ENCODE peak calls at places on chromosome 15, in eight cellular contexts. One of them, this sample, is unnamed.

GRCh38 chr15:67862771-67863441 is 23.1 kb upstream of the RNU6-1 start:
- DNase-seq in HCT116: no peak
- DNase-seq in spleen: no peak
- DNase-seq in left ventricle myocardium inferior: no peak
- DNase-seq in stomach: no peak
- DNase-seq in astrocyte: no peak
- DNase-seq in hepatocyte: no peak
- DNase-seq in AG04450: no peak
- DNase-seq in this sample: no peak

GRCh38 chr15:66922608-66923007 is 142.8 kb upstream of the SMAD3 start:
- DNase-seq in HCT116: no peak
- DNase-seq in spleen: no peak
- DNase-seq in left ventricle myocardium inferior: no peak
- DNase-seq in stomach: no peak
- DNase-seq in astrocyte: no peak
- DNase-seq in hepatocyte: no peak
- DNase-seq in AG04450: no peak
- DNase-seq in this sample: no peak

GRCh38 chr15:77889009-77889806 is 188.3 kb downstream of the TBC1D2B start:
- DNase-seq in HCT116: no peak
- DNase-seq in spleen: no peak
- DNase-seq in left ventricle myocardium inferior: no peak
- DNase-seq in stomach: no peak
- DNase-seq in astrocyte: no peak
- DNase-seq in hepatocyte: no peak
- DNase-seq in AG04450: no peak
- DNase-seq in this sample: peak

GRCh38 chr15:65146438-65146837 is 12.8 kb upstream of the PDCD7 start:
- DNase-seq in HCT116: no peak
- DNase-seq in spleen: no peak
- DNase-seq in left ventricle myocardium inferior: no peak
- DNase-seq in stomach: no peak
- DNase-seq in astrocyte: no peak
- DNase-seq in hepatocyte: no peak
- DNase-seq in AG04450: no peak
- DNase-seq in this sample: no peak

GRCh38 chr15:36899696-36900095 is 200.7 kb downstream of the MEIS2 start:
- DNase-seq in HCT116: no peak
- DNase-seq in spleen: no peak
- DNase-seq in left ventricle myocardium inferior: no peak
- DNase-seq in stomach: no peak
- DNase-seq in astrocyte: no peak
- DNase-seq in hepatocyte: no peak
- DNase-seq in AG04450: no peak
- DNase-seq in this sample: no peak

GRCh38 chr15:25770618-25771369 is 92.3 kb downstream of the ATP10A start:
- DNase-seq in HCT116: no peak
- DNase-seq in spleen: no peak
- DNase-seq in left ventricle myocardium inferior: no peak
- DNase-seq in stomach: no peak
- DNase-seq in astrocyte: no peak
- DNase-seq in hepatocyte: no peak
- DNase-seq in AG04450: no peak
- DNase-seq in this sample: no peak

GRCh38 chr15:39743611-39744010 is 39.0 kb downstream of the FSIP1 start:
- DNase-seq in HCT116: no peak
- DNase-seq in spleen: no peak
- DNase-seq in left ventricle myocardium inferior: no peak
- DNase-seq in stomach: no peak
- DNase-seq in astrocyte: no peak
- DNase-seq in hepatocyte: no peak
- DNase-seq in AG04450: no peak
- DNase-seq in this sample: no peak

GRCh38 chr15:66734961-66735908 is 33.2 kb downstream of the SMAD6 start:
- DNase-seq in HCT116: no peak
- DNase-seq in spleen: no peak
- DNase-seq in left ventricle myocardium inferior: no peak
- DNase-seq in stomach: no peak
- DNase-seq in astrocyte: no peak
- DNase-seq in hepatocyte: no peak
- DNase-seq in AG04450: no peak
- DNase-seq in this sample: no peak

GRCh38 chr15:95609096-95609495 is 721.4 kb upstream of the NR2F2 start:
- DNase-seq in HCT116: no peak
- DNase-seq in spleen: no peak
- DNase-seq in left ventricle myocardium inferior: no peak
- DNase-seq in stomach: no peak
- DNase-seq in astrocyte: no peak
- DNase-seq in hepatocyte: no peak
- DNase-seq in AG04450: no peak
- DNase-seq in this sample: no peak

GRCh38 chr15:57662802-57663201 is 43.7 kb upstream of the POLR2M start:
- DNase-seq in HCT116: no peak
- DNase-seq in spleen: no peak
- DNase-seq in left ventricle myocardium inferior: no peak
- DNase-seq in stomach: no peak
- DNase-seq in astrocyte: no peak
- DNase-seq in hepatocyte: no peak
- DNase-seq in AG04450: no peak
- DNase-seq in this sample: no peak

GRCh38 chr15:84982301-84982920 is 755 bp downstream of the PDE8A start:
- DNase-seq in HCT116: no peak
- DNase-seq in spleen: peak
- DNase-seq in left ventricle myocardium inferior: peak
- DNase-seq in stomach: peak
- DNase-seq in astrocyte: no peak
- DNase-seq in hepatocyte: peak
- DNase-seq in AG04450: no peak
- DNase-seq in this sample: peak

GRCh38 chr15:84985158-84985557 is 3.5 kb downstream of the PDE8A start:
- DNase-seq in HCT116: no peak
- DNase-seq in spleen: no peak
- DNase-seq in left ventricle myocardium inferior: no peak
- DNase-seq in stomach: no peak
- DNase-seq in astrocyte: no peak
- DNase-seq in hepatocyte: no peak
- DNase-seq in AG04450: no peak
- DNase-seq in this sample: no peak

GRCh38 chr15:84981711-84982300 is at the start of gene PDE8A:
- DNase-seq in HCT116: no peak
- DNase-seq in spleen: no peak
- DNase-seq in left ventricle myocardium inferior: peak
- DNase-seq in stomach: peak
- DNase-seq in astrocyte: peak
- DNase-seq in hepatocyte: peak
- DNase-seq in AG04450: no peak
- DNase-seq in this sample: peak

GRCh38 chr15:84983299-84983698 is 1.6 kb downstream of the PDE8A start:
- DNase-seq in HCT116: no peak
- DNase-seq in spleen: no peak
- DNase-seq in left ventricle myocardium inferior: no peak
- DNase-seq in stomach: no peak
- DNase-seq in astrocyte: no peak
- DNase-seq in hepatocyte: no peak
- DNase-seq in AG04450: no peak
- DNase-seq in this sample: no peak

DNA sequence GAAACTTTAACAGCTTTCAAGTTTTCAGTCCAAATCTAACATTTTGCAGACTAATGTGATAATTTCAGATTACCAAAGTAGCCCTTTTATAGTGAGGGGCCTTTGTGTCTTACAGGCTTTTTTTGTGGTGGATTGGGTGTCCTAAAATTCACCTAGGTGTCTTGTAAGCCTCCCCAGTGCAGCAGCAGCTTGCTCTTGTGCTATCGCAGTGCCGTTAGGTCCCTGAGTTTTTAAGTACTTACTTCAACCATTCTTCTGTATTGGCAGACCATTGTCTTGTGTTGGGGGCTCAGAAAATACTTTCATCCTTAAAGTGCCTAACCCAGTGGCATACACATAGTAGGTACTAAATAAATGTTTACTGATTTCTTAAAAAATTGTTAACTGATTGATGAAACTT is 2.1 kb downstream of the PDE8A start:
- DNase-seq in HCT116: no peak
- DNase-seq in spleen: no peak
- DNase-seq in left ventricle myocardium inferior: no peak
- DNase-seq in stomach: no peak
- DNase-seq in astrocyte: no peak
- DNase-seq in hepatocyte: no peak
- DNase-seq in AG04450: no peak
- DNase-seq in this sample: no peak
- H3K27ac ChIP-seq in HCT116: no peak
- H3K27ac ChIP-seq in spleen: no peak
- H3K27ac ChIP-seq in left ventricle myocardium inferior: peak
- H3K27ac ChIP-seq in stomach: peak
- H3K27ac ChIP-seq in astrocyte: no peak
- H3K27ac ChIP-seq in hepatocyte: peak
- H3K27ac ChIP-seq in AG04450: no peak
- H3K27ac ChIP-seq in this sample: no peak

GRCh38 chr15:88981244-88982215 is 68.4 kb upstream of the MFGE8 start:
- DNase-seq in HCT116: no peak
- DNase-seq in spleen: no peak
- DNase-seq in left ventricle myocardium inferior: no peak
- DNase-seq in stomach: no peak
- DNase-seq in astrocyte: peak
- DNase-seq in hepatocyte: no peak
- DNase-seq in AG04450: no peak
- DNase-seq in this sample: peak
- H3K27ac ChIP-seq in HCT116: no peak
- H3K27ac ChIP-seq in spleen: no peak
- H3K27ac ChIP-seq in left ventricle myocardium inferior: peak
- H3K27ac ChIP-seq in stomach: no peak
- H3K27ac ChIP-seq in astrocyte: peak
- H3K27ac ChIP-seq in hepatocyte: peak
- H3K27ac ChIP-seq in AG04450: no peak
- H3K27ac ChIP-seq in this sample: peak

DNA sequence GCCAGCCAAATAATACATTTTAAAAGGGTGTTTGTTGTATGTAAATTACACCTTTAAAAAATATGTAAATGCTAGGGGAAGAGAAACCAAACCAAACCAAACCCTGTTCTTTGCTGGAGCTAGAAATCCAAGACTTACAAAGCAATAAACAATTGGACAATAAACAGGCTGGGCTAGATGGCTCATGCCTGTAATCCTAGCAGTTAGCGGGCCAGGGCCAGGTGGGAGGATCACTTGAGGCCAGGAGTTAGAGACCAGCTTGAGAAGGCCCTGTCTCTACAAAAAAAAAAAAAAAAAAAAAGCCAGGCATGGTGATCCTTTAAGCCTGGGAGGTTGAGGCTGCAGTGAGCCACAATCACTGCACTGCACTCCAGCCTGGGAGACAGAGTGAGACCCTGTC is 12.5 kb downstream of the STOML1 start:
- DNase-seq in HCT116: no peak
- DNase-seq in spleen: no peak
- DNase-seq in left ventricle myocardium inferior: no peak
- DNase-seq in stomach: no peak
- DNase-seq in astrocyte: no peak
- DNase-seq in hepatocyte: no peak
- DNase-seq in AG04450: no peak
- DNase-seq in this sample: no peak
- H3K27ac ChIP-seq in HCT116: no peak
- H3K27ac ChIP-seq in spleen: no peak
- H3K27ac ChIP-seq in left ventricle myocardium inferior: no peak
- H3K27ac ChIP-seq in stomach: no peak
- H3K27ac ChIP-seq in astrocyte: no peak
- H3K27ac ChIP-seq in hepatocyte: no peak
- H3K27ac ChIP-seq in AG04450: no peak
- H3K27ac ChIP-seq in this sample: no peak

GRCh38 chr15:99986297-99987118 is 253.3 kb upstream of the LYSMD4 start:
- DNase-seq in HCT116: no peak
- DNase-seq in spleen: peak
- DNase-seq in left ventricle myocardium inferior: no peak
- DNase-seq in stomach: no peak
- DNase-seq in astrocyte: no peak
- DNase-seq in hepatocyte: peak
- DNase-seq in AG04450: no peak
- DNase-seq in this sample: peak
- H3K27ac ChIP-seq in HCT116: no peak
- H3K27ac ChIP-seq in spleen: no peak
- H3K27ac ChIP-seq in left ventricle myocardium inferior: no peak
- H3K27ac ChIP-seq in stomach: no peak
- H3K27ac ChIP-seq in astrocyte: no peak
- H3K27ac ChIP-seq in hepatocyte: no peak
- H3K27ac ChIP-seq in AG04450: no peak
- H3K27ac ChIP-seq in this sample: no peak

GRCh38 chr15:74318376-74319137 is 48.9 kb downstream of the CYP11A1 start:
- DNase-seq in HCT116: no peak
- DNase-seq in spleen: no peak
- DNase-seq in left ventricle myocardium inferior: peak
- DNase-seq in stomach: no peak
- DNase-seq in astrocyte: no peak
- DNase-seq in hepatocyte: no peak
- DNase-seq in AG04450: no peak
- DNase-seq in this sample: peak
- H3K27ac ChIP-seq in HCT116: no peak
- H3K27ac ChIP-seq in spleen: no peak
- H3K27ac ChIP-seq in left ventricle myocardium inferior: peak
- H3K27ac ChIP-seq in stomach: no peak
- H3K27ac ChIP-seq in astrocyte: peak
- H3K27ac ChIP-seq in hepatocyte: peak
- H3K27ac ChIP-seq in AG04450: no peak
- H3K27ac ChIP-seq in this sample: peak

DNA sequence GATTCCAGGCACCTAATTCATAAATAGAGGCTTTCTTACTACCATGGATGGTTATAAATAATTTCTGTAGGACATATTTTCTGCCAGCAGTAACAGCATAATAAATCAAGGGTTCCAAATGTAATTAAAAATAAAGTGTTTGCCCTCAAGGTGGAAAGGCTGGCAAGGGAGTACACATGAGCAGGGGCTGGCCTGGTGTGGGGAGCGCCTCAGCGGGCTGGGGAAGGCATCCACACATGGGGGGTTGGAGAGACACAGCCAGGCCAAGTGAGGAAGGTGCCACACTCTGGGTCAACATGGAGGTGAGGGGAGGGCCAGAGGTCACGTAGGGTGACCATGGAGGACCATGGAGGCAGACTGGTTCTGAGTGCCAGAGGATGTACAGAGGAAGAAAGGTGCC is 65.8 kb upstream of the OCA2 start:
- DNase-seq in HCT116: no peak
- DNase-seq in spleen: no peak
- DNase-seq in left ventricle myocardium inferior: no peak
- DNase-seq in stomach: no peak
- DNase-seq in astrocyte: no peak
- DNase-seq in hepatocyte: no peak
- DNase-seq in AG04450: no peak
- DNase-seq in this sample: no peak
- H3K27ac ChIP-seq in HCT116: no peak
- H3K27ac ChIP-seq in spleen: no peak
- H3K27ac ChIP-seq in left ventricle myocardium inferior: no peak
- H3K27ac ChIP-seq in stomach: no peak
- H3K27ac ChIP-seq in astrocyte: no peak
- H3K27ac ChIP-seq in hepatocyte: no peak
- H3K27ac ChIP-seq in AG04450: no peak
- H3K27ac ChIP-seq in this sample: no peak

DNA sequence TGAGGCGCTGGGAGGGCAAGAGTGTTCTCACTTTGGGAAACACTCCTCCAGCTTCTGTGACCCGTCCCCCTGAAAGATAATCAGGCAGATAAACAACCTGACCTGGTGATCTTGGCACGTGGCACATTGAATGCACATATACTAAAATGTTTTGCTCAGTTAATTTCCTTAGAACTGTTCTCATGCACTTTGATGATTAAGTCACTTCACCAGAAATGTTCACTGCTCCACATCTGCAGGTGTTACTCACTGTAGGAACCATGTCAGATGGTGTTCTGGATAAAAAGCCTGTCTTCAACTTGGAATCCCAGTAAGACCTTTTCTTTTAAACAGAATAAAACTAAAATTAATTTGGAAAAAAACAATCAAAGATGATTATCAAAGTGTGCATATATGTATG is 24.6 kb upstream of the NIPA2 start:
- DNase-seq in HCT116: no peak
- DNase-seq in spleen: no peak
- DNase-seq in left ventricle myocardium inferior: no peak
- DNase-seq in stomach: no peak
- DNase-seq in astrocyte: no peak
- DNase-seq in hepatocyte: no peak
- DNase-seq in AG04450: no peak
- DNase-seq in this sample: no peak
- H3K27ac ChIP-seq in HCT116: no peak
- H3K27ac ChIP-seq in spleen: no peak
- H3K27ac ChIP-seq in left ventricle myocardium inferior: no peak
- H3K27ac ChIP-seq in stomach: no peak
- H3K27ac ChIP-seq in astrocyte: no peak
- H3K27ac ChIP-seq in hepatocyte: no peak
- H3K27ac ChIP-seq in AG04450: no peak
- H3K27ac ChIP-seq in this sample: no peak